ENCODE peak calls at places on chromosomes 13 and 19, in five cellular contexts. U is SK-N-SH, S is GM12878, H is HepG2, G is HCT116. Q is an unnamed sample.

GRCh38 chr19:35528218-35529038 is at the start of gene SBSN:
- DNase-seq in U (no peak), S (no peak), H (no peak), G (no peak), Q (no peak)

GRCh38 chr19:41309225-41310030 is 544 bp upstream of the CCDC97 start:
- DNase-seq in U (no peak), S (no peak), H (no peak), G (no peak), Q (no peak)

GRCh38 chr19:41792513-41793413 is 3.6 kb upstream of the CEACAM3 start:
- DNase-seq in U (peak; percentile 50), S (no peak), H (peak; percentile 21), G (peak; percentile 58), Q (peak; percentile 53)

GRCh38 chr19:8571006-8571411 is 6.2 kb downstream of the MYO1F start:
- DNase-seq in U (no peak), S (no peak), H (peak; percentile 34), G (no peak), Q (no peak)

GRCh38 chr13:68428292-68428691 is 1198.2 kb upstream of the PCDH9 start:
- DNase-seq in U (no peak), S (no peak), H (peak; percentile 6), G (no peak), Q (no peak)

GRCh38 chr13:57314897-57315520 is 148.0 kb downstream of the PRR20E start:
- DNase-seq in U (no peak), S (no peak), H (no peak), G (no peak), Q (no peak)

GRCh38 chr19:3129112-3129511 is 6.7 kb upstream of the GNA15 start:
- DNase-seq in U (no peak), S (no peak), H (peak; percentile 35), G (peak; percentile 48), Q (no peak)

GRCh38 chr13:20383058-20383457 is 142.6 kb downstream of the CRYL1 start:
- DNase-seq in U (no peak), S (no peak), H (no peak), G (no peak), Q (no peak)

GRCh38 chr19:6730153-6730804 is 7.1 kb downstream of the GPR108 start:
- DNase-seq in U (peak; percentile 71), S (no peak), H (peak; percentile 96), G (no peak), Q (peak; percentile 96)

GRCh38 chr19:41871573-41872383 is 5.3 kb upstream of the CD79A start:
- DNase-seq in U (peak; percentile 19), S (peak; percentile 80), H (no peak), G (no peak), Q (peak; percentile 38)

GRCh38 chr19:51441410-51442390 is 16.6 kb downstream of the SIGLEC8 start:
- DNase-seq in U (no peak), S (peak; percentile 91), H (no peak), G (no peak), Q (peak; percentile 49)

GRCh38 chr19:33803383-33803782 is 6.7 kb downstream of the KCTD15 start:
- DNase-seq in U (no peak), S (no peak), H (no peak), G (no peak), Q (no peak)

GRCh38 chr13:110886475-110887241 is 28.2 kb downstream of the ANKRD10 start:
- DNase-seq in U (no peak), S (no peak), H (no peak), G (no peak), Q (no peak)

GRCh38 chr13:95833713-95834112 is 156.8 kb downstream of the DNAJC3 start:
- DNase-seq in U (no peak), S (no peak), H (no peak), G (no peak), Q (no peak)

GRCh38 chr19:19362075-19362474 is 41.4 kb downstream of the MAU2 start:
- DNase-seq in U (no peak), S (no peak), H (no peak), G (no peak), Q (no peak)

GRCh38 chr13:72463561-72463960 is 263.9 kb downstream of the MZT1 start:
- DNase-seq in U (no peak), S (no peak), H (no peak), G (no peak), Q (no peak)

GRCh38 chr19:16324384-16325160 is at the start of gene KLF2:
- DNase-seq in U (peak; percentile 89), S (no peak), H (peak; percentile 28), G (peak; percentile 63), Q (peak; percentile 89)

GRCh38 chr13:30698488-30699005 is 36.8 kb upstream of the ALOX5AP start:
- DNase-seq in U (no peak), S (no peak), H (no peak), G (no peak), Q (no peak)

GRCh38 chr13:34886987-34887386 is 55.1 kb upstream of the NBEA start:
- DNase-seq in U (no peak), S (no peak), H (no peak), G (no peak), Q (no peak)

GRCh38 chr19:5655412-5655811 is 24.9 kb downstream of the MICOS13 start:
- DNase-seq in U (no peak), S (no peak), H (no peak), G (no peak), Q (no peak)

GRCh38 chr19:5652261-5652660 is 28.1 kb downstream of the MICOS13 start:
- DNase-seq in U (no peak), S (no peak), H (no peak), G (no peak), Q (no peak)

GRCh38 chr19:5651361-5651760 is 28.5 kb downstream of the SAFB start:
- DNase-seq in U (no peak), S (no peak), H (no peak), G (no peak), Q (no peak)

GRCh38 chr19:5654931-5655330 is 25.4 kb downstream of the MICOS13 start:
- DNase-seq in U (no peak), S (no peak), H (no peak), G (no peak), Q (no peak)
- TF ChIP-seq ZBTB33 in U (no peak), S (no peak), H (no peak), G (no peak), Q (no peak)

DNA sequence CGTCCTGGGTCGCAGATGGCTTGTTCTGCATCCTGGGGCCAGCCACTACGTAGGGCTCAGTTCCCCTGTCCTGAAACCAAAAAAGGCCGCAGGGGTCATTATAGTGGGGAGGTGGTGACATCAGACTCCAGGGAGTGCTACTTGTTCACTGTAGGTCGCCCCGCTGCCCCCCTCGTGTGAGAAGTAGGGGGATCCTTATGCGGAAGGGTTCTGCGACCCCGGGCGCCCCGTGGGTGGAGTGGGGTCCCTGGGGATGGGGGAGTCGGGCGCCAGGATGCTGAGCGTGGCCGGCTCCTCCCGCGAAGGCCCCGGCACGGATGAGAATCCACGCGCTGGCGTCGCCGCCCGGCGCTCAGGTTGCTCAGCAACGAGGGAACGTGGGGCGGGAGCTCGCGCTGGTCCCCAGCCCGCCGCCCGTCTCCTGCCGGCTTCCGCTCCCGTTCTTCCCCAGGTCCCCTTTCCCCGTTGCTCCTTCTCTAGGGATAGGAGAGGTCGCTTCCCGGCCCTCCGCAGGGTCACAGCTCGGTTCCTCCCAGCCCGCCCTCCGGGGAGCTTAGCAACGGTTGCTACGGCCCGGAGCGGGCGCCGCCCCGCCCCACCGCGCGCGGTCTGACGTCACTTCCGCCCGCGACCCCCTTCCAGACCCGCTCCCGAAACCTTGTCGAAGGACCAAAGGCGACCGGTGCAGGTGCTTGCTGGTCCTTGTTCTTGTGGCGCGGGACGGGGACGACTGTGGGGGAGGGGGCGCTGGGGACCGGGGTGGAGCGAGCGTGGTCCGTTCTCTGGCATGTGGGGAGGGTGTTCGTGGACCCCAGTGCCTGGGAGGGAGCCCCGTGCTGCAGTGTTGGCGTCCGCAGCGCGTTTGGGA is at the start of gene NAT14:
- DNase-seq in U (peak; percentile 97), S (no peak), H (peak; percentile 39), G (no peak), Q (peak; percentile 89)
- TF ChIP-seq SIN3A in U (no peak), S (peak; percentile 71), H (no peak), G (no peak), Q (no peak)

GRCh38 chr13:113837554-113838355 is 26.1 kb downstream of the GAS6 start:
- DNase-seq in U (peak; percentile 84), S (no peak), H (peak; percentile 55), G (peak; percentile 67), Q (peak; percentile 52)

GRCh38 chr13:113835461-113836274 is 28.2 kb downstream of the GAS6 start:
- DNase-seq in U (peak; percentile 56), S (no peak), H (no peak), G (no peak), Q (no peak)

GRCh38 chr13:113834496-113835200 is 29.2 kb downstream of the GAS6 start:
- DNase-seq in U (no peak), S (no peak), H (no peak), G (no peak), Q (no peak)

GRCh38 chr13:113838711-113839201 is 25.1 kb downstream of the GAS6 start:
- DNase-seq in U (no peak), S (no peak), H (no peak), G (no peak), Q (no peak)

GRCh38 chr13:113836917-113837553 is 26.8 kb downstream of the GAS6 start:
- DNase-seq in U (peak; percentile 61), S (no peak), H (no peak), G (peak; percentile 33), Q (no peak)
- TF ChIP-seq ZBTB33 in U (no peak), S (no peak), H (peak; percentile 72), G (peak; percentile 20), Q (no peak)

DNA sequence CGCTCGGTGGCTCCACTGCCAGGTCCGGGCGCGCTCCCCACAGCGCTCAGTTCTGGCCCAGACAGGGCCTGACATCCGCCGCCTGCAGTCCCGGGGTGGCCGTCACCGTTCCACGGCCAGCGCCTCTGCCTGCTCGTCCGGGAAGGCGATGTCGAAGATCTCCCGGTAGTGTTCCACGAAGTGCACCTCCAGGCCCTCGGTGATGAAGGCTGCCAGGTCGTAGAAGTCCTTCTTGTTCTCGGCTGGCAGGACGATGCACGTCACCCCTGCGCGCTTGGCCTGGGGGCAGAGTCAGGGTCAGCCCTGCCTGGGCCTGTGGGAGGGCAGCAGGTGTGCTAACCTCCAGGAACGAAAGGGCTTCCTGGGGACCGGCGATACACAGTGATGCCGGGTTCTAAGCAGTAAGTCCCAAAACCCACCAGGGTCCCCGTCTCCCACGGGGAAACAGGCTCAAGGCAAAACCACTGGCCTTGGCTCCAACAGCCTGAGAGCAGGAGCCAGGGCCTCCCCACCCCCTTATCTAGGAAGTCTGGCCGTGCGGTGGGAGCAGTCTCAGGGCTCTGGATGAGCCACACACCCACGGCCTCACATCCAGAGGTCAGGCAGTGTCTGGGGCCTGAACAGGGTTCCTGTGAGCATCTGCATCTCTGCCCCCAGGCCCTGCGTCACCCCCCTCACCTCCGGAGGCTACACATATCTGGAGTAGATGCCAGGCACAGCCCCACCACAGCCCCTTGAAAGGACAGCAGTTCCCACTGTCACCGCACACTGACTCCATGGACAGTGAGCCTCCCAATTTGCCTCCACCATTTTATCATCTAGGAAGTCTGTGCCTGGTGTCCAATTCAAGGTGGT is 2.1 kb downstream of the RPL36 start:
- DNase-seq in U (peak; percentile 64), S (no peak), H (no peak), G (no peak), Q (peak; percentile 63)
- TF ChIP-seq SIN3A in U (peak; percentile 46), S (no peak), H (no peak), G (no peak), Q (peak; percentile 24)

GRCh38 chr13:32657309-32657708 is 71.1 kb downstream of the PDS5B start:
- DNase-seq in U (no peak), S (no peak), H (no peak), G (no peak), Q (no peak)
- TF ChIP-seq ZBTB33 in U (no peak), S (no peak), H (no peak), G (no peak), Q (no peak)

Q was measured in K562.